ENCODE peak calls at places on chromosomes 3 and 15, in four cellular contexts. One of them, this sample, is unnamed.

GRCh38 chr3:115670911-115671310 is 47.6 kb downstream of the GAP43 start:
- DNase-seq in midbrain: no peak
- DNase-seq in adrenal gland: no peak
- DNase-seq in ELR: no peak
- DNase-seq in this sample: no peak

GRCh38 chr3:50873376-50874157 is 198.8 kb downstream of the DOCK3 start:
- DNase-seq in adrenal gland: no peak
- DNase-seq in ELR: no peak
- DNase-seq in midbrain: no peak
- DNase-seq in this sample: no peak

GRCh38 chr15:49464513-49464912 is 41.5 kb downstream of the FGF7 start:
- DNase-seq in ELR: no peak
- DNase-seq in midbrain: no peak
- DNase-seq in adrenal gland: no peak
- DNase-seq in this sample: no peak

GRCh38 chr3:70702132-70702531 is 389.7 kb upstream of the MDFIC2 start:
- DNase-seq in ELR: peak; percentile 8
- DNase-seq in midbrain: no peak
- DNase-seq in adrenal gland: no peak
- DNase-seq in this sample: no peak

GRCh38 chr3:113714702-113715101 is 18.3 kb upstream of the USF3 start:
- DNase-seq in adrenal gland: no peak
- DNase-seq in ELR: no peak
- DNase-seq in midbrain: no peak
- DNase-seq in this sample: no peak

GRCh38 chr15:91887321-91887720 is 33.8 kb downstream of the SLCO3A1 start:
- DNase-seq in midbrain: peak; percentile 91
- DNase-seq in ELR: no peak
- DNase-seq in adrenal gland: no peak
- DNase-seq in this sample: no peak

GRCh38 chr3:167304077-167304476 is 76.0 kb downstream of the ZBBX start:
- DNase-seq in adrenal gland: no peak
- DNase-seq in midbrain: no peak
- DNase-seq in ELR: peak; percentile 54
- DNase-seq in this sample: no peak

GRCh38 chr3:195270350-195271115 is 426 bp downstream of the XXYLT1 start:
- DNase-seq in midbrain: peak; percentile 24
- DNase-seq in adrenal gland: peak; percentile 44
- DNase-seq in ELR: peak; percentile 80
- DNase-seq in this sample: peak; percentile 49

GRCh38 chr15:100105101-100105500 is 236.7 kb downstream of the ADAMTS17 start:
- DNase-seq in adrenal gland: peak; percentile 13
- DNase-seq in midbrain: no peak
- DNase-seq in ELR: no peak
- DNase-seq in this sample: no peak

GRCh38 chr15:28112962-28113361 is 13.8 kb upstream of the OCA2 start:
- DNase-seq in adrenal gland: no peak
- DNase-seq in ELR: no peak
- DNase-seq in midbrain: no peak
- DNase-seq in this sample: no peak

GRCh38 chr15:77713281-77713680 is 80.6 kb upstream of the LINGO1 start:
- DNase-seq in ELR: no peak
- DNase-seq in adrenal gland: no peak
- DNase-seq in midbrain: no peak
- DNase-seq in this sample: no peak

GRCh38 chr3:49278548-49278947 is 1.5 kb upstream of the C3orf62 start:
- DNase-seq in adrenal gland: no peak
- DNase-seq in ELR: no peak
- DNase-seq in midbrain: no peak
- DNase-seq in this sample: no peak

GRCh38 chr3:170869645-170870593 is at the start of gene RPL22L1:
- DNase-seq in midbrain: no peak
- DNase-seq in adrenal gland: peak; percentile 95
- DNase-seq in ELR: peak; percentile 99
- DNase-seq in this sample: peak; percentile 91

GRCh38 chr3:115912372-115912771 is 289.1 kb downstream of the GAP43 start:
- DNase-seq in adrenal gland: peak; percentile 67
- DNase-seq in midbrain: peak; percentile 40
- DNase-seq in ELR: no peak
- DNase-seq in this sample: no peak

GRCh38 chr3:104190681-104191080 is 1176.0 kb upstream of the ALCAM start:
- DNase-seq in ELR: no peak
- DNase-seq in midbrain: no peak
- DNase-seq in adrenal gland: no peak
- DNase-seq in this sample: no peak

GRCh38 chr3:178083906-178084823 is 452.1 kb upstream of the KCNMB2 start:
- DNase-seq in midbrain: peak; percentile 54
- DNase-seq in ELR: no peak
- DNase-seq in adrenal gland: no peak
- DNase-seq in this sample: no peak

GRCh38 chr3:27545061-27545460 is 60.9 kb upstream of the SLC4A7 start:
- DNase-seq in midbrain: no peak
- DNase-seq in ELR: no peak
- DNase-seq in adrenal gland: no peak
- DNase-seq in this sample: no peak

GRCh38 chr3:45509768-45510129 is 84.8 kb upstream of the LIMD1 start:
- DNase-seq in adrenal gland: no peak
- DNase-seq in ELR: no peak
- DNase-seq in midbrain: no peak
- DNase-seq in this sample: no peak

GRCh38 chr15:67065531-67066005 is at the start of gene SMAD3:
- DNase-seq in ELR: peak; percentile 94
- DNase-seq in midbrain: peak; percentile 81
- DNase-seq in adrenal gland: peak; percentile 89
- DNase-seq in this sample: no peak

GRCh38 chr15:73965094-73965729 is 26.9 kb downstream of the STOML1 start:
- DNase-seq in midbrain: no peak
- DNase-seq in ELR: peak; percentile 38
- DNase-seq in adrenal gland: no peak
- DNase-seq in this sample: no peak

GRCh38 chr3:37291275-37291700 is 116.9 kb upstream of the LRRFIP2 start:
- DNase-seq in midbrain: no peak
- DNase-seq in ELR: peak; percentile 85
- DNase-seq in adrenal gland: no peak
- DNase-seq in this sample: peak; percentile 54

GRCh38 chr3:129908417-129908816 is 14.9 kb upstream of the TMCC1 start:
- DNase-seq in ELR: no peak
- DNase-seq in adrenal gland: no peak
- DNase-seq in midbrain: no peak
- DNase-seq in this sample: no peak

GRCh38 chr3:57855281-57855680 is 99.2 kb downstream of the SLMAP start:
- DNase-seq in adrenal gland: no peak
- DNase-seq in midbrain: no peak
- DNase-seq in ELR: peak; percentile 77
- DNase-seq in this sample: peak; percentile 22

GRCh38 chr3:108131795-108132134 is 40.9 kb upstream of the CD47 start:
- DNase-seq in midbrain: no peak
- DNase-seq in ELR: no peak
- DNase-seq in adrenal gland: no peak
- DNase-seq in this sample: no peak

GRCh38 chr3:159077860-159078259 is 276.0 kb downstream of the MFSD1 start:
- DNase-seq in ELR: peak; percentile 98
- DNase-seq in midbrain: no peak
- DNase-seq in adrenal gland: no peak
- DNase-seq in this sample: peak; percentile 95

GRCh38 chr3:12970684-12971083 is 102.5 kb downstream of the IQSEC1 start:
- DNase-seq in midbrain: no peak
- DNase-seq in adrenal gland: no peak
- DNase-seq in ELR: no peak
- DNase-seq in this sample: no peak

GRCh38 chr3:31066999-31067398 is 172.5 kb upstream of the GADL1 start:
- DNase-seq in ELR: peak; percentile 94
- DNase-seq in adrenal gland: peak; percentile 49
- DNase-seq in midbrain: no peak
- DNase-seq in this sample: peak; percentile 82

GRCh38 chr15:40995656-40996055 is 42.4 kb downstream of the CHAC1 start:
- DNase-seq in ELR: no peak
- DNase-seq in adrenal gland: no peak
- DNase-seq in midbrain: no peak
- DNase-seq in this sample: no peak

GRCh38 chr3:58938057-58938456 is 111.8 kb downstream of the CFAP20DC start:
- DNase-seq in midbrain: no peak
- DNase-seq in adrenal gland: no peak
- DNase-seq in ELR: no peak
- DNase-seq in this sample: no peak

GRCh38 chr3:167729591-167729990 is 5.1 kb downstream of the PDCD10 start:
- DNase-seq in midbrain: no peak
- DNase-seq in ELR: no peak
- DNase-seq in adrenal gland: no peak
- DNase-seq in this sample: no peak

GRCh38 chr3:186320862-186321568 is 41.0 kb downstream of the DGKG start:
- DNase-seq in midbrain: no peak
- DNase-seq in ELR: peak; percentile 95
- DNase-seq in adrenal gland: no peak
- DNase-seq in this sample: peak; percentile 34

GRCh38 chr3:24645047-24645446 is 150.4 kb upstream of the THRB start:
- DNase-seq in ELR: no peak
- DNase-seq in adrenal gland: no peak
- DNase-seq in midbrain: no peak
- DNase-seq in this sample: no peak

GRCh38 chr3:17431004-17431403 is 311.4 kb downstream of the TBC1D5 start:
- DNase-seq in ELR: peak; percentile 57
- DNase-seq in midbrain: peak; percentile 49
- DNase-seq in adrenal gland: no peak
- DNase-seq in this sample: peak; percentile 10

GRCh38 chr15:80367094-80367493 is 37.1 kb upstream of the ARNT2 start:
- DNase-seq in adrenal gland: no peak
- DNase-seq in midbrain: no peak
- DNase-seq in ELR: peak; percentile 69
- DNase-seq in this sample: no peak

GRCh38 chr3:129623447-129624118 is 17.1 kb upstream of the PLXND1 start:
- DNase-seq in ELR: no peak
- DNase-seq in adrenal gland: peak; percentile 71
- DNase-seq in midbrain: no peak
- DNase-seq in this sample: no peak

This sample was measured in HS-5.